ENCODE peak calls at places on chromosome 1, in four cellular contexts. One of them, this sample, is unnamed.

GRCh38 chr1:246659594-246660140 is 64.5 kb upstream of the SCCPDH start:
- DNase-seq in cardiac muscle cell: no peak
- DNase-seq in astrocyte of the spinal cord: no peak
- DNase-seq in HL-60: no peak
- DNase-seq in this sample: no peak

GRCh38 chr1:159790237-159790917 is 9.6 kb downstream of the DUSP23 start:
- DNase-seq in astrocyte of the spinal cord: peak
- DNase-seq in HL-60: no peak
- DNase-seq in cardiac muscle cell: peak
- DNase-seq in this sample: peak

GRCh38 chr1:117564227-117565082 is 41.4 kb upstream of the TENT5C start:
- DNase-seq in HL-60: no peak
- DNase-seq in astrocyte of the spinal cord: no peak
- DNase-seq in cardiac muscle cell: no peak
- DNase-seq in this sample: no peak

GRCh38 chr1:246083416-246083815 is 423.7 kb downstream of the SMYD3 start:
- DNase-seq in astrocyte of the spinal cord: no peak
- DNase-seq in HL-60: no peak
- DNase-seq in cardiac muscle cell: no peak
- DNase-seq in this sample: no peak

GRCh38 chr1:26278835-26279597 is 870 bp upstream of the SH3BGRL3 start:
- DNase-seq in astrocyte of the spinal cord: peak
- DNase-seq in HL-60: no peak
- DNase-seq in cardiac muscle cell: peak
- DNase-seq in this sample: peak

GRCh38 chr1:177355575-177355974 is 184.8 kb downstream of the BRINP2 start:
- DNase-seq in HL-60: no peak
- DNase-seq in astrocyte of the spinal cord: peak
- DNase-seq in cardiac muscle cell: peak
- DNase-seq in this sample: peak

GRCh38 chr1:29964718-29965533 is 728.6 kb downstream of the PTPRU start:
- DNase-seq in HL-60: no peak
- DNase-seq in astrocyte of the spinal cord: no peak
- DNase-seq in cardiac muscle cell: no peak
- DNase-seq in this sample: no peak

GRCh38 chr1:156517746-156518145 is 17.2 kb upstream of the MEF2D start:
- DNase-seq in astrocyte of the spinal cord: no peak
- DNase-seq in HL-60: no peak
- DNase-seq in cardiac muscle cell: peak
- DNase-seq in this sample: no peak

GRCh38 chr1:84907095-84907827 is 14.3 kb upstream of the LPAR3 start:
- DNase-seq in astrocyte of the spinal cord: no peak
- DNase-seq in cardiac muscle cell: peak
- DNase-seq in HL-60: no peak
- DNase-seq in this sample: no peak

GRCh38 chr1:109826930-109827349 is 63.2 kb upstream of the EPS8L3 start:
- DNase-seq in astrocyte of the spinal cord: no peak
- DNase-seq in HL-60: no peak
- DNase-seq in cardiac muscle cell: peak
- DNase-seq in this sample: peak

GRCh38 chr1:119946724-119947123 is 50.4 kb upstream of the ADAM30 start:
- DNase-seq in HL-60: no peak
- DNase-seq in cardiac muscle cell: no peak
- DNase-seq in astrocyte of the spinal cord: no peak
- DNase-seq in this sample: no peak

GRCh38 chr1:155110381-155110780 is 17.3 kb upstream of the EFNA1 start:
- DNase-seq in HL-60: no peak
- DNase-seq in cardiac muscle cell: no peak
- DNase-seq in astrocyte of the spinal cord: no peak
- DNase-seq in this sample: no peak

GRCh38 chr1:15400627-15401026 is 9.1 kb upstream of the EFHD2 start:
- DNase-seq in cardiac muscle cell: no peak
- DNase-seq in astrocyte of the spinal cord: no peak
- DNase-seq in HL-60: no peak
- DNase-seq in this sample: no peak

GRCh38 chr1:244964112-244964971 is 100.0 kb upstream of the HNRNPU start:
- DNase-seq in astrocyte of the spinal cord: peak
- DNase-seq in cardiac muscle cell: peak
- DNase-seq in HL-60: no peak
- DNase-seq in this sample: peak

GRCh38 chr1:21251773-21252471 is 38.3 kb downstream of the ECE1 start:
- DNase-seq in astrocyte of the spinal cord: peak
- DNase-seq in cardiac muscle cell: peak
- DNase-seq in HL-60: no peak
- DNase-seq in this sample: peak

GRCh38 chr1:7680791-7681165 is 90.3 kb upstream of the VAMP3 start:
- DNase-seq in cardiac muscle cell: no peak
- DNase-seq in astrocyte of the spinal cord: peak
- DNase-seq in HL-60: peak
- DNase-seq in this sample: no peak

GRCh38 chr1:197663178-197663953 is 111.9 kb downstream of the DENND1B start:
- DNase-seq in cardiac muscle cell: no peak
- DNase-seq in HL-60: no peak
- DNase-seq in astrocyte of the spinal cord: no peak
- DNase-seq in this sample: no peak

GRCh38 chr1:234000557-234001081 is 96.1 kb downstream of the SLC35F3 start:
- DNase-seq in cardiac muscle cell: no peak
- DNase-seq in astrocyte of the spinal cord: no peak
- DNase-seq in HL-60: no peak
- DNase-seq in this sample: no peak

GRCh38 chr1:176058686-176059085 is 148.4 kb downstream of the COP1 start:
- DNase-seq in HL-60: no peak
- DNase-seq in cardiac muscle cell: no peak
- DNase-seq in astrocyte of the spinal cord: no peak
- DNase-seq in this sample: no peak

GRCh38 chr1:35120458-35121133 is 41.4 kb downstream of the ZMYM1 start:
- DNase-seq in cardiac muscle cell: peak
- DNase-seq in astrocyte of the spinal cord: no peak
- DNase-seq in HL-60: no peak
- DNase-seq in this sample: peak

GRCh38 chr1:167239257-167239656 is 18.6 kb downstream of the POU2F1 start:
- DNase-seq in astrocyte of the spinal cord: no peak
- DNase-seq in cardiac muscle cell: no peak
- DNase-seq in HL-60: no peak
- DNase-seq in this sample: no peak

GRCh38 chr1:200304146-200304545 is 105.7 kb downstream of the ZNF281 start:
- DNase-seq in cardiac muscle cell: no peak
- DNase-seq in HL-60: no peak
- DNase-seq in astrocyte of the spinal cord: no peak
- DNase-seq in this sample: peak
- TF ChIP-seq CTCF in cardiac muscle cell: no peak
- TF ChIP-seq CTCF in HL-60: no peak
- TF ChIP-seq CTCF in astrocyte of the spinal cord: no peak
- TF ChIP-seq CTCF in this sample: no peak

GRCh38 chr1:18580676-18581419 is 49.8 kb upstream of the PAX7 start:
- DNase-seq in cardiac muscle cell: no peak
- DNase-seq in astrocyte of the spinal cord: no peak
- DNase-seq in HL-60: no peak
- DNase-seq in this sample: no peak

GRCh38 chr1:18580087-18580486 is 50.6 kb upstream of the PAX7 start:
- DNase-seq in cardiac muscle cell: no peak
- DNase-seq in astrocyte of the spinal cord: no peak
- DNase-seq in HL-60: no peak
- DNase-seq in this sample: no peak

GRCh38 chr1:18581420-18581880 is 49.2 kb upstream of the PAX7 start:
- DNase-seq in astrocyte of the spinal cord: peak
- DNase-seq in HL-60: no peak
- DNase-seq in cardiac muscle cell: peak
- DNase-seq in this sample: no peak

GRCh38 chr1:18582890-18583289 is 47.8 kb upstream of the PAX7 start:
- DNase-seq in cardiac muscle cell: no peak
- DNase-seq in HL-60: no peak
- DNase-seq in astrocyte of the spinal cord: no peak
- DNase-seq in this sample: no peak

GRCh38 chr1:18583326-18583941 is 47.2 kb upstream of the PAX7 start:
- DNase-seq in HL-60: no peak
- DNase-seq in cardiac muscle cell: no peak
- DNase-seq in astrocyte of the spinal cord: no peak
- DNase-seq in this sample: peak
- H3K4me3 ChIP-seq in HL-60: no peak
- H3K4me3 ChIP-seq in cardiac muscle cell: no peak
- H3K4me3 ChIP-seq in astrocyte of the spinal cord: no peak
- H3K4me3 ChIP-seq in this sample: no peak

GRCh38 chr1:203776636-203777035 is 11.7 kb downstream of the LAX1 start:
- DNase-seq in astrocyte of the spinal cord: no peak
- DNase-seq in cardiac muscle cell: no peak
- DNase-seq in HL-60: no peak
- DNase-seq in this sample: no peak
- TF ChIP-seq CTCF in astrocyte of the spinal cord: peak
- TF ChIP-seq CTCF in cardiac muscle cell: no peak
- TF ChIP-seq CTCF in HL-60: peak
- TF ChIP-seq CTCF in this sample: no peak

GRCh38 chr1:33460947-33461629 is 11.4 kb upstream of the ZSCAN20 start:
- DNase-seq in HL-60: peak
- DNase-seq in cardiac muscle cell: no peak
- DNase-seq in astrocyte of the spinal cord: no peak
- DNase-seq in this sample: no peak
- H3K4me3 ChIP-seq in HL-60: no peak
- H3K4me3 ChIP-seq in cardiac muscle cell: no peak
- H3K4me3 ChIP-seq in astrocyte of the spinal cord: no peak
- H3K4me3 ChIP-seq in this sample: no peak

GRCh38 chr1:236543065-236543669 is 19.4 kb downstream of the LGALS8 start:
- DNase-seq in HL-60: no peak
- DNase-seq in astrocyte of the spinal cord: no peak
- DNase-seq in cardiac muscle cell: no peak
- DNase-seq in this sample: no peak
- TF ChIP-seq CTCF in HL-60: no peak
- TF ChIP-seq CTCF in astrocyte of the spinal cord: peak
- TF ChIP-seq CTCF in cardiac muscle cell: peak
- TF ChIP-seq CTCF in this sample: peak

GRCh38 chr1:153792631-153793041 is 17.4 kb downstream of the SLC27A3 start:
- DNase-seq in HL-60: no peak
- DNase-seq in astrocyte of the spinal cord: no peak
- DNase-seq in cardiac muscle cell: no peak
- DNase-seq in this sample: no peak

GRCh38 chr1:153790996-153791855 is 16.0 kb downstream of the SLC27A3 start:
- DNase-seq in HL-60: peak
- DNase-seq in cardiac muscle cell: peak
- DNase-seq in astrocyte of the spinal cord: peak
- DNase-seq in this sample: peak

GRCh38 chr1:153790282-153790995 is 15.2 kb downstream of the SLC27A3 start:
- DNase-seq in cardiac muscle cell: peak
- DNase-seq in HL-60: no peak
- DNase-seq in astrocyte of the spinal cord: peak
- DNase-seq in this sample: peak

GRCh38 chr1:153793261-153793972 is 18.2 kb downstream of the SLC27A3 start:
- DNase-seq in astrocyte of the spinal cord: no peak
- DNase-seq in cardiac muscle cell: no peak
- DNase-seq in HL-60: no peak
- DNase-seq in this sample: no peak

DNA sequence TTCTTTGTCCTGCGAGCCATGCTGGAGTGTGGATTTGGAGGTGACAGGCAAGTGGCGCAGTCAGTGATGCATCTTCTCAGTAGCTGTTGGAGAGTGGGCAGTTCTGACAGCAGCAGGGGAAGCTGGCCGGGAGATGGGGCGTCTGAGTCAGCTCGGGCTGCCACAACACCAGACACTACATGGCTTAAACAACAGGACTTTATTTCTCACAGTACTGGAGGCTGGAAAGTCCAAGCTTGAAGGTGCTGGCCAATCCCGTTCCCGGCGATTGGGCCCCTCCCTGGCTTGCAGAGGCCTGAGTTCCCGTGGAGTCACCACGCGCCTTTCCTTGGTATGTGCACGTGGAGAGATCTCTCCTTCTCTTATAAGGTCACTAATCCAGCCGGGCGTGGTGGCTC is 16.6 kb downstream of the SLC27A3 start:
- DNase-seq in HL-60: no peak
- DNase-seq in astrocyte of the spinal cord: peak
- DNase-seq in cardiac muscle cell: peak
- DNase-seq in this sample: no peak
- H3K4me3 ChIP-seq in HL-60: no peak
- H3K4me3 ChIP-seq in astrocyte of the spinal cord: no peak
- H3K4me3 ChIP-seq in cardiac muscle cell: no peak
- H3K4me3 ChIP-seq in this sample: no peak

This sample was measured in fibroblast of the aortic adventitia.